ENCODE peak calls at places on chromosomes 5 and 9, in ten cellular contexts. A is breast epithelium, X is endodermal cell, I is transverse colon, B is neuronal stem cell, V is heart right ventricle, U is psoas muscle, Y is tibial nerve, O is fibroblast of lung, W is pancreas. T is an unnamed sample. For H3K4me1, the result is how much of the 10 kb centered on the place peaks cover.

GRCh38 chr5:58072202-58072791 is 387.6 kb downstream of the PLK2 start:
- DNase-seq in A (no peak), X (peak), I (no peak), B (peak), V (no peak), U (no peak), Y (no peak), O (no peak), W (no peak), T (no peak)

GRCh38 chr9:71506821-71507220 is 261.5 kb downstream of the CEMIP2 start:
- DNase-seq in A (no peak), X (no peak), I (peak), B (no peak), V (no peak), U (peak), Y (no peak), O (peak), W (no peak), T (peak)

GRCh38 chr9:38662763-38663593 is 42.6 kb upstream of the ANKRD18A start:
- DNase-seq in A (no peak), X (peak), I (no peak), B (no peak), V (no peak), U (no peak), Y (no peak), O (peak), W (no peak), T (no peak)

GRCh38 chr9:96293481-96293880 is 8.5 kb downstream of the HSD17B3 start:
- DNase-seq in A (no peak), X (no peak), I (no peak), B (no peak), V (no peak), U (no peak), Y (no peak), O (peak), W (no peak), T (no peak)

GRCh38 chr5:55712023-55712859 is at the start of gene SLC38A9:
- DNase-seq in A (peak), X (peak), I (peak), B (peak), V (peak), U (peak), Y (peak), O (peak), W (peak), T (peak)

GRCh38 chr5:94072116-94072515 is 330.7 kb upstream of the POU5F2 start:
- DNase-seq in A (no peak), X (no peak), I (no peak), B (no peak), V (no peak), U (no peak), Y (no peak), O (peak), W (no peak), T (no peak)

GRCh38 chr9:15308511-15308910 is 1.5 kb upstream of the TTC39B start:
- DNase-seq in A (no peak), X (no peak), I (no peak), B (no peak), V (no peak), U (no peak), Y (no peak), O (peak), W (no peak), T (no peak)

GRCh38 chr9:4774209-4774608 is 18.5 kb upstream of the RCL1 start:
- DNase-seq in A (no peak), X (peak), I (no peak), B (no peak), V (no peak), U (no peak), Y (peak), O (no peak), W (no peak), T (no peak)

GRCh38 chr9:35152926-35153325 is 8.9 kb upstream of the UNC13B start:
- DNase-seq in A (no peak), X (no peak), I (no peak), B (no peak), V (no peak), U (no peak), Y (no peak), O (no peak), W (no peak), T (no peak)

GRCh38 chr5:142888469-142889085 is 118.4 kb downstream of the ARHGAP26 start:
- DNase-seq in A (no peak), X (peak), I (no peak), B (peak), V (no peak), U (no peak), Y (no peak), O (peak), W (no peak), T (peak)

GRCh38 chr5:108356286-108356685 is 25.6 kb downstream of the FBXL17 start:
- DNase-seq in A (no peak), X (no peak), I (no peak), B (no peak), V (no peak), U (no peak), Y (no peak), O (no peak), W (no peak), T (no peak)
- H3K4me1 ChIP-seq in A (under half), X (under half), I (under half), B (under half), V (under half), U (under half), Y (under half), O (under half), W (under half), T (under half)

GRCh38 chr9:19036611-19037010 is 3.6 kb upstream of the SAXO1 start:
- DNase-seq in A (no peak), X (no peak), I (no peak), B (no peak), V (no peak), U (no peak), Y (no peak), O (no peak), W (no peak), T (no peak)
- H3K27ac ChIP-seq in A (no peak), X (no peak), I (no peak), B (no peak), V (no peak), U (no peak), Y (no peak), O (no peak), W (no peak), T (no peak)

GRCh38 chr5:172687983-172688734 is 47.1 kb downstream of the NEURL1B start:
- DNase-seq in A (no peak), X (no peak), I (peak), B (no peak), V (no peak), U (no peak), Y (no peak), O (no peak), W (no peak), T (peak)
- H3K4me1 ChIP-seq in A (under half), X (under half), I (under half), B (under half), V (half or more), U (under half), Y (half or more), O (under half), W (under half), T (under half)

GRCh38 chr5:88880196-88880595 is 2.8 kb downstream of the MEF2C start:
- DNase-seq in A (no peak), X (no peak), I (no peak), B (no peak), V (no peak), U (no peak), Y (no peak), O (no peak), W (no peak), T (no peak)
- H3K27ac ChIP-seq in A (peak), X (no peak), I (peak), B (no peak), V (peak), U (peak), Y (no peak), O (peak), W (no peak), T (no peak)

GRCh38 chr9:124281934-124282351 is 24.2 kb downstream of the NEK6 start:
- DNase-seq in A (no peak), X (no peak), I (peak), B (no peak), V (no peak), U (no peak), Y (no peak), O (peak), W (no peak), T (peak)
- H3K4me1 ChIP-seq in A (under half), X (under half), I (under half), B (under half), V (half or more), U (under half), Y (half or more), O (under half), W (under half), T (under half)

GRCh38 chr9:130891699-130892502 is 4.7 kb downstream of the QRFP start:
- DNase-seq in A (no peak), X (peak), I (no peak), B (no peak), V (no peak), U (peak), Y (no peak), O (no peak), W (no peak), T (no peak)
- H3K27ac ChIP-seq in A (peak), X (peak), I (no peak), B (peak), V (no peak), U (no peak), Y (no peak), O (no peak), W (no peak), T (no peak)

GRCh38 chr9:136111910-136112309 is 6.8 kb downstream of the TMEM250 start:
- DNase-seq in A (no peak), X (no peak), I (no peak), B (no peak), V (no peak), U (no peak), Y (no peak), O (no peak), W (no peak), T (no peak)
- H3K4me1 ChIP-seq in A (under half), X (under half), I (under half), B (under half), V (half or more), U (under half), Y (under half), O (under half), W (under half), T (under half)

GRCh38 chr5:73728493-73729273 is 102.7 kb downstream of the ARHGEF28 start:
- DNase-seq in A (no peak), X (no peak), I (no peak), B (no peak), V (no peak), U (no peak), Y (no peak), O (no peak), W (peak), T (no peak)

GRCh38 chr5:73726071-73726470 is 100.1 kb downstream of the ARHGEF28 start:
- DNase-seq in A (no peak), X (no peak), I (no peak), B (no peak), V (no peak), U (no peak), Y (no peak), O (no peak), W (no peak), T (no peak)

GRCh38 chr5:73727470-73727869 is 101.5 kb downstream of the ARHGEF28 start:
- DNase-seq in A (no peak), X (no peak), I (no peak), B (no peak), V (no peak), U (no peak), Y (no peak), O (no peak), W (no peak), T (no peak)

GRCh38 chr5:73726606-73727231 is 100.7 kb downstream of the ARHGEF28 start:
- DNase-seq in A (no peak), X (no peak), I (no peak), B (no peak), V (no peak), U (no peak), Y (no peak), O (no peak), W (no peak), T (no peak)

GRCh38 chr5:73729329-73729728 is 103.3 kb downstream of the ARHGEF28 start:
- DNase-seq in A (no peak), X (no peak), I (no peak), B (no peak), V (no peak), U (no peak), Y (no peak), O (no peak), W (no peak), T (no peak)
- H3K27ac ChIP-seq in A (no peak), X (no peak), I (no peak), B (no peak), V (no peak), U (no peak), Y (no peak), O (no peak), W (peak), T (no peak)

DNA sequence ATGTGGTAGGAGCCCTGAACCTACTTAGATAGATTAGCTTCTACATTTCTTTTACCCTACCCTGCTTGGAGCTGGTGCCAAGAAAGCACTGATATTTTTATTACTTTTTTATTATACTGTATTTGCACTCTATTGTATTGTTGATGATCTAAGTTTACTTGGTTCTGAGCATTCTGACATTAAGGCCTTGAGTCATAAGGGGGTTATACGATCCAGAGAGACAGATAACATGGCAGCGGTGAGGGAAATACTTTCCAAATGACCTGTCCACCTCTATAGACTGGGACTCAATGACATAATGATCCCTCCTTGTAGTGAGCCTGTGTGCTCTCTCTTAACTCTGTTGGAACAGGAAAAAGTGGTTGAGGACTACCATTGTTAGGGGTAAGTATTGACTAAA is 176.3 kb downstream of the MAN2A1 start:
- DNase-seq in A (no peak), X (no peak), I (no peak), B (no peak), V (no peak), U (no peak), Y (no peak), O (peak), W (no peak), T (no peak)
- H3K4me1 ChIP-seq in A (under half), X (under half), I (under half), B (under half), V (under half), U (under half), Y (under half), O (under half), W (under half), T (under half)

DNA sequence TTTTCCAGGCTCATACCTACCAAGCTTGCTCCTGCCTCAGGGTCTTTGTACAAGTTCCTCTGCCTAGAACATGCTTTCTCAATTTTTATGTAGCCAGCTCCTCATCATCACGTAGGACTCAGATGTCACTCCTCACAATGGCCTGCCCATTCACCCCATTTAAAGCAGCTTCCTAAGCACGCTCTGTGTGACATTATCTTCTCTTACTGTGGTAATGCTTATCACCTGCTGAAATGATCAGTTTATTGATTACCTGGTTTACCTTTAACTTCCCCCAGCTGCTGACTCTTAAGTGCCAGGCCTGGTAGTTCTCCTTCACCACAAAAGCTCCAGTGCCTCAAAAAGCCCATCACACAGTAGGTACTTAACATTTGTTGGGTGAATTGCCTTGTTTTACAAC is 13.6 kb downstream of the FUBP3 start:
- DNase-seq in A (no peak), X (no peak), I (no peak), B (no peak), V (no peak), U (no peak), Y (no peak), O (no peak), W (no peak), T (no peak)
- H3K27ac ChIP-seq in A (no peak), X (no peak), I (no peak), B (no peak), V (no peak), U (no peak), Y (no peak), O (no peak), W (no peak), T (no peak)